ENCODE peak calls at places on chromosomes 4 and X, in six cellular contexts. L, M, E, D, B and R are unnamed samples. For H3K4me1, the result is how much of the 10 kb centered on the place peaks cover.

GRCh38 chr4:148530114-148530513 is 87.9 kb upstream of the NR3C2 start:
- DNase-seq in B (peak), E (no peak), D (no peak), M (no peak), L (no peak), R (no peak)

GRCh38 chr4:76361689-76362412 is 55.3 kb downstream of the STBD1 start:
- DNase-seq in L (no peak), B (no peak), D (no peak), E (no peak), M (no peak), R (no peak)

GRCh38 chr4:8260656-8261111 is 8.9 kb upstream of the HTRA3 start:
- DNase-seq in E (no peak), M (no peak), L (no peak), B (peak), D (no peak), R (peak)

GRCh38 chr4:71231073-71231752 is 107.6 kb upstream of the SLC4A4 start:
- DNase-seq in E (peak), B (peak), D (peak), M (no peak), L (peak), R (peak)

GRCh38 chr4:147730333-147730732 is 1.6 kb upstream of the ARHGAP10 start:
- DNase-seq in E (no peak), L (no peak), M (no peak), D (no peak), B (no peak), R (no peak)

GRCh38 chr4:109233585-109233984 is 68.9 kb downstream of the COL25A1 start:
- DNase-seq in D (no peak), M (no peak), B (no peak), E (no peak), L (no peak), R (no peak)

GRCh38 chr4:159444668-159445067 is 341.8 kb downstream of the RAPGEF2 start:
- DNase-seq in E (no peak), L (no peak), B (peak), D (no peak), M (no peak), R (no peak)

GRCh38 chr4:142043509-142043908 is 407.1 kb downstream of the IL15 start:
- DNase-seq in B (peak), M (no peak), D (no peak), E (no peak), L (no peak), R (no peak)

GRCh38 chr4:178347091-178347490 is 904.9 kb upstream of the AGA start:
- DNase-seq in M (no peak), L (no peak), B (no peak), E (no peak), D (no peak), R (no peak)

DNA sequence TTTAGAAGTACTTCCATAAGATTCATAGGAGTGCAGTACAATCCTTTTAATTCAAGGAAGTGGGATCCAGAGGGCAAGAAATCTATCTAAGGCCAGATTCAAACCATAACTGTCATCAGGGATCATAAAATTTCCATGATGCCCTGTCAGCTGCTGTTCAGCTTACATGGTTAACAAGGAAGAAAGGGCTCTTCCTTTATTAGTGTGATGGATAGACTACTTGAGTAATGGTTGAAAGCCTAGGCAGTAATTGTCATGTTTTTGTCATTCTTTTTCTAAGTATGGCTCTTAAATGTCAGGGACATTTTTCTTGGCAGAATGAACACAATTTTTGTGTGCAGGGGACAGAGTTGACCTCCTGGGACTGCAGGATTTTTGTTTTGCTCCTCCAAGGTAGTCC is 159.8 kb upstream of the CXCL13 start:
- DNase-seq in B (no peak), E (no peak), M (no peak), D (no peak), L (no peak), R (no peak)
- H3K27ac ChIP-seq in B (no peak), E (no peak), M (no peak), D (no peak), L (no peak), R (no peak)

GRCh38 chr4:2843023-2843908 is at the start of gene ADD1:
- DNase-seq in B (peak), D (peak), E (peak), M (peak), L (peak), R (peak)
- TF ChIP-seq POLR2A in B (peak), D (peak), E (peak), M (peak), L (no peak), R (peak)

GRCh38 chrX:48491809-48492208 is 15.8 kb downstream of the FTSJ1 start:
- DNase-seq in E (no peak), D (no peak), L (no peak), B (no peak), M (no peak), R (no peak)

GRCh38 chrX:48490661-48491060 is 14.7 kb downstream of the FTSJ1 start:
- DNase-seq in M (no peak), D (no peak), B (no peak), E (no peak), L (no peak), R (no peak)

GRCh38 chrX:48489892-48490291 is 13.9 kb downstream of the FTSJ1 start:
- DNase-seq in M (no peak), L (no peak), D (no peak), E (no peak), B (no peak), R (no peak)

GRCh38 chrX:48493890-48494364 is 14.9 kb upstream of the PORCN start:
- DNase-seq in B (peak), D (no peak), E (no peak), M (no peak), L (peak), R (no peak)

GRCh38 chrX:48492293-48492910 is 16.4 kb upstream of the PORCN start:
- DNase-seq in M (no peak), E (no peak), D (no peak), B (peak), L (no peak), R (no peak)
- H3K4me1 ChIP-seq in M (under half), E (under half), D (under half), B (under half), L (under half), R (under half)

DNA sequence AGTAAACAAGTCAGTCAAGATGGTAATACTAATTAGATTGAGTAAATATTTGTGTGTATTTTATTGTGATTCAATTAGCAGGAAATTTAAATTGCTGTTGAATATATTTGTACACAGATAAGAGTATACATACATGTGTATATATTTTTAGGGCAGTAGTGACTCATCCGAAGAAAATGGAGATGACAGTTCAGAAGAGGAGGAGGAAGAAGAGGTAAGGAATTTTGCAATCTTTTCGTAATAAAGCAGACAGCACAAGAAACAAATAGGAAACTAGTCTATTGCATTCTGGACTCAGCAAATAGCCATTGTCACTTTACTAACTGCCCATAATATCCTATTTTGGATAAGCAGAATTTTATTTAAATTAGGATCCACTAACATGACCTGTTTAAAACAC is 6.6 kb downstream of the IBSP start:
- DNase-seq in L (no peak), B (peak), D (no peak), M (no peak), E (no peak), R (no peak)
- H3K27ac ChIP-seq in L (no peak), B (no peak), D (no peak), M (no peak), E (no peak), R (no peak)

DNA sequence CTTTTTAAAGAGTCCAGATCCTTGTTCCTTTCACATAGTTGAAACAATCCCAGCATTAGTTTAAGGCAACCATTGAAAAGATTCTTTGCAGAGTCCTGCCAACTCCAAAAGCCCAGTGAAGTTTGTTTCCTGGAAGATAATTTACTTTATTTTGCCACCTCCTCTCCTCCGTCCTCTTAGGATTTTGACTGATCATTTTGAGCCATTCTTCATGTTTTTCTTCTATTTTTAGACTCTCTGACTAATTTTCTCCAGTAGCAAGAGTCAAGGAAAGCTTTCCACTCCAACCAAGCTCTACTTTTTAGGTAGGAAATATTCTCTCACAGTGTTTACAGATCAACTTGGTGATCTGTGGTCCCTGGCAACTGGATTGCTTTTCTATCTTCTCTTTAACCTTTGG is 10.3 kb downstream of the NCBP2L start:
- DNase-seq in B (no peak), M (no peak), L (no peak), E (no peak), D (no peak), R (no peak)
- TF ChIP-seq POLR2A in B (no peak), M (no peak), L (no peak), E (no peak), D (no peak), R (no peak)

DNA sequence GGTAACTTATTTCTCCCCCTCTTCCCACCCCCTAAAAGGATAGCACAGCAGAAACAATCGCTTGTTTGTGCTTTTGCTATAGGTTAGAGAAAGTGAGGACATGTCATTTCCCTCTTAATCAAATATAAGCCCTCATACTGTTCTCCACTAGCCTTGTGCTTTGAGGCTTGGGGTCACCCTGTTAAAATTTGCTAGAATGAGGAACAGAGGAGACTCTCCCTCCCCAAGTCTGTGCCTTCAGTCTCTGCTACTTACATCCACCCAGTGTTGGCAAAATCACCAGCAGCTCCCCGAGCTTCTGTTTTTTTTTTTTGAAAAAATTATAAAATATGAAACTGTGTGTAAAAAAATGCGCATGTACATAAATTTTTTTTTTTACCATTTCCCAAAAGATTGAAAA is 19.3 kb downstream of the KLF3 start:
- DNase-seq in E (no peak), M (no peak), B (no peak), L (no peak), D (no peak), R (no peak)
- H3K4me1 ChIP-seq in E (half or more), M (under half), B (under half), L (under half), D (half or more), R (under half)

DNA sequence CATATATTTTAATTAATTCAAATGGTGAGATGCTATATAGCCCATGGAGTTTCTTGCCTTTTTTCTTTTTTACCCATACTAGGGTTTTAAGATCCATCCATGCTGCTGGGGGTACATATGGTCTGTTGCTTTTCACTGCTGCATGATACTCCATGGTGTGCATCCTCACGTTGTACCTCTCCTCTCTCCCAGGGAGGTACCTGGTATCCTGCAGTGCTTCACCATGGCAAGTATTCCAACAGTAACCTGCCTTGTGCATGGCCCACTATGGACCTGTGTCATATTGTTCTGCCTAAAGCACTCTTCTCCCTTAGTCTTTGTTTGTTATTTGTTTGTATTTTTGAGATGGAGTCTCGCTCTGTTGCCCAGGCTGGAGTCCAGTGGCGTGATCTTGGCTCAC is 114.3 kb upstream of the GPC4 start:
- DNase-seq in D (no peak), E (no peak), B (no peak), L (no peak), M (no peak), R (no peak)
- H3K27ac ChIP-seq in D (no peak), E (no peak), B (no peak), L (no peak), M (no peak), R (no peak)

DNA sequence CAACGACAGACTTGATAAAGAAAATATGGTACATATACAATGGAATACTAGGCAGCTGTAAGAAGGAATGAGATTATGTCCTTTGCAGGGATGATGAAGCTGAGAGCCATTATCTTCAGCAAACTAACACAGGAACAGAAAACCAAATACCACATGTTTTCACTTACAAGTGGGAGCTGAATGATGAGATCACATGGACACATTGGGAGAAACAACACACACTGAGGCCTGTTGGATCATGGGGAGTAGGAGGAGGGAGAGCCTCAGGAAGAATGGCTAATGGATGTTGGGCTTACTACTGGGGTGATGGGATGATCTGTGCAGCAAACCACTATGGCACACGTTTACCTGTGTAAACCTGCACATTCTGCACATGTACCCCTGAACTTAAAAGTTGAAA is 209.7 kb downstream of the SPRY1 start:
- DNase-seq in E (no peak), B (peak), L (no peak), D (no peak), M (no peak), R (no peak)
- TF ChIP-seq POLR2A in E (no peak), B (no peak), L (no peak), D (no peak), M (no peak), R (no peak)

GRCh38 chrX:47746446-47746845 is 87.5 kb upstream of the UXT start:
- DNase-seq in D (no peak), L (no peak), M (no peak), E (no peak), B (no peak), R (no peak)
- H3K4me1 ChIP-seq in D (under half), L (under half), M (under half), E (under half), B (under half), R (under half)